ENCODE peak calls at places on chromosomes 1 and 21, in seven cellular contexts. One of them, this sample, is unnamed.

GRCh38 chr1:160096491-160097116 is 1.8 kb downstream of the IGSF8 start:
- DNase-seq in aorta: peak; percentile 56
- DNase-seq in H54: no peak
- DNase-seq in LoVo: no peak
- DNase-seq in AG10803: peak; percentile 56
- DNase-seq in lower lobe of right lung: no peak
- DNase-seq in mesothelial cell of epicardium: no peak
- DNase-seq in this sample: no peak

GRCh38 chr1:243217401-243217800 is 37.7 kb downstream of the CEP170 start:
- DNase-seq in aorta: no peak
- DNase-seq in H54: no peak
- DNase-seq in LoVo: no peak
- DNase-seq in AG10803: peak; percentile 29
- DNase-seq in lower lobe of right lung: no peak
- DNase-seq in mesothelial cell of epicardium: no peak
- DNase-seq in this sample: no peak

GRCh38 chr1:208917281-208917680 is 666.2 kb upstream of the CAMK1G start:
- DNase-seq in aorta: no peak
- DNase-seq in H54: no peak
- DNase-seq in LoVo: no peak
- DNase-seq in AG10803: no peak
- DNase-seq in lower lobe of right lung: no peak
- DNase-seq in mesothelial cell of epicardium: no peak
- DNase-seq in this sample: no peak

GRCh38 chr1:231626951-231627614 is 493 bp downstream of the DISC1 start:
- DNase-seq in aorta: peak; percentile 87
- DNase-seq in H54: no peak
- DNase-seq in LoVo: peak; percentile 41
- DNase-seq in AG10803: peak; percentile 37
- DNase-seq in lower lobe of right lung: peak; percentile 71
- DNase-seq in mesothelial cell of epicardium: peak; percentile 41
- DNase-seq in this sample: no peak

GRCh38 chr21:16873581-16873980 is 639.3 kb upstream of the CXADR start:
- DNase-seq in aorta: no peak
- DNase-seq in H54: no peak
- DNase-seq in LoVo: no peak
- DNase-seq in AG10803: no peak
- DNase-seq in lower lobe of right lung: no peak
- DNase-seq in mesothelial cell of epicardium: no peak
- DNase-seq in this sample: no peak

GRCh38 chr1:51541313-51542050 is 22.4 kb upstream of the EPS15 start:
- DNase-seq in aorta: no peak
- DNase-seq in H54: no peak
- DNase-seq in LoVo: no peak
- DNase-seq in AG10803: no peak
- DNase-seq in lower lobe of right lung: no peak
- DNase-seq in mesothelial cell of epicardium: no peak
- DNase-seq in this sample: peak; percentile 77

GRCh38 chr1:41696381-41696780 is 211.9 kb upstream of the EDN2 start:
- DNase-seq in aorta: no peak
- DNase-seq in H54: no peak
- DNase-seq in LoVo: no peak
- DNase-seq in AG10803: no peak
- DNase-seq in lower lobe of right lung: no peak
- DNase-seq in mesothelial cell of epicardium: no peak
- DNase-seq in this sample: no peak

GRCh38 chr1:79041666-79042065 is 35.1 kb upstream of the ADGRL4 start:
- DNase-seq in aorta: no peak
- DNase-seq in H54: no peak
- DNase-seq in LoVo: no peak
- DNase-seq in AG10803: peak; percentile 16
- DNase-seq in lower lobe of right lung: no peak
- DNase-seq in mesothelial cell of epicardium: no peak
- DNase-seq in this sample: no peak

GRCh38 chr1:152034654-152035405 is 2.0 kb downstream of the S100A11 start:
- DNase-seq in aorta: peak; percentile 56
- DNase-seq in H54: peak; percentile 53
- DNase-seq in LoVo: peak; percentile 82
- DNase-seq in AG10803: peak; percentile 76
- DNase-seq in lower lobe of right lung: no peak
- DNase-seq in mesothelial cell of epicardium: peak; percentile 66
- DNase-seq in this sample: peak; percentile 79

GRCh38 chr1:228118040-228118439 is 8.9 kb upstream of the MRPL55 start:
- DNase-seq in aorta: no peak
- DNase-seq in H54: no peak
- DNase-seq in LoVo: no peak
- DNase-seq in AG10803: no peak
- DNase-seq in lower lobe of right lung: no peak
- DNase-seq in mesothelial cell of epicardium: no peak
- DNase-seq in this sample: no peak

GRCh38 chr1:226962421-226963391 is 22.6 kb downstream of the COQ8A start:
- DNase-seq in aorta: no peak
- DNase-seq in H54: no peak
- DNase-seq in LoVo: no peak
- DNase-seq in AG10803: no peak
- DNase-seq in lower lobe of right lung: no peak
- DNase-seq in mesothelial cell of epicardium: no peak
- DNase-seq in this sample: no peak

GRCh38 chr1:178652506-178652905 is 72.5 kb upstream of the RALGPS2 start:
- DNase-seq in aorta: no peak
- DNase-seq in H54: no peak
- DNase-seq in LoVo: no peak
- DNase-seq in AG10803: no peak
- DNase-seq in lower lobe of right lung: no peak
- DNase-seq in mesothelial cell of epicardium: no peak
- DNase-seq in this sample: no peak

GRCh38 chr1:227285745-227286144 is 32.5 kb downstream of the CDC42BPA start:
- DNase-seq in aorta: no peak
- DNase-seq in H54: no peak
- DNase-seq in LoVo: no peak
- DNase-seq in AG10803: no peak
- DNase-seq in lower lobe of right lung: no peak
- DNase-seq in mesothelial cell of epicardium: no peak
- DNase-seq in this sample: no peak